ENCODE peak calls at places on chromosome 15, in seven cellular contexts. Y is breast epithelium, B is ovary, Z is HCT116, S is K562, D is transverse colon, M is spleen. J is an unnamed sample.

GRCh38 chr15:28025413-28025812 is 73.7 kb downstream of the OCA2 start:
- DNase-seq in Y (no peak), B (no peak), Z (no peak), S (no peak), D (no peak), M (no peak), J (no peak)

GRCh38 chr15:31606261-31606669 is 279.6 kb downstream of the KLF13 start:
- DNase-seq in Y (no peak), B (no peak), Z (no peak), S (no peak), D (no peak), M (no peak), J (no peak)

GRCh38 chr15:68210821-68211655 is 5.9 kb upstream of the CALML4 start:
- DNase-seq in Y (no peak), B (peak), Z (no peak), S (peak), D (peak), M (peak), J (peak)

GRCh38 chr15:46646476-46646875 is 1011.6 kb downstream of the SQOR start:
- DNase-seq in Y (no peak), B (no peak), Z (no peak), S (no peak), D (no peak), M (no peak), J (no peak)

GRCh38 chr15:63255485-63255990 is 21.9 kb upstream of the APH1B start:
- DNase-seq in Y (no peak), B (no peak), Z (no peak), S (no peak), D (no peak), M (no peak), J (no peak)

GRCh38 chr15:64619880-64620839 is 155.2 kb downstream of the RBPMS2 start:
- DNase-seq in Y (no peak), B (no peak), Z (no peak), S (no peak), D (no peak), M (no peak), J (no peak)

GRCh38 chr15:25775317-25775912 is 87.7 kb downstream of the ATP10A start:
- DNase-seq in Y (no peak), B (no peak), Z (no peak), S (no peak), D (peak), M (no peak), J (peak)

GRCh38 chr15:52527898-52528464 is 699 bp downstream of the MYO5A start:
- DNase-seq in Y (no peak), B (no peak), Z (no peak), S (no peak), D (peak), M (peak), J (no peak)

GRCh38 chr15:83890584-83890983 is 236.7 kb downstream of the ADAMTSL3 start:
- DNase-seq in Y (no peak), B (no peak), Z (no peak), S (no peak), D (no peak), M (no peak), J (no peak)

GRCh38 chr15:70558406-70559222 is 204.7 kb downstream of the UACA start:
- DNase-seq in Y (no peak), B (no peak), Z (no peak), S (no peak), D (no peak), M (no peak), J (no peak)

GRCh38 chr15:52225230-52225629 is 34.0 kb upstream of the GNB5 start:
- DNase-seq in Y (no peak), B (no peak), Z (no peak), S (no peak), D (no peak), M (no peak), J (no peak)

GRCh38 chr15:84631706-84632272 is 22.3 kb downstream of the WDR73 start:
- DNase-seq in Y (no peak), B (no peak), Z (no peak), S (no peak), D (no peak), M (no peak), J (no peak)

GRCh38 chr15:55654541-55654940 is 66.4 kb upstream of the PYGO1 start:
- DNase-seq in Y (no peak), B (no peak), Z (no peak), S (no peak), D (no peak), M (no peak), J (no peak)

GRCh38 chr15:22980189-22981136 is at the start of gene CYFIP1:
- DNase-seq in Y (peak), B (peak), Z (peak), S (peak), D (peak), M (peak), J (no peak)

GRCh38 chr15:69540622-69541021 is 88.0 kb downstream of the RPLP1 start:
- DNase-seq in Y (no peak), B (no peak), Z (no peak), S (no peak), D (no peak), M (no peak), J (no peak)

GRCh38 chr15:74311734-74312444 is 55.6 kb downstream of the CYP11A1 start:
- DNase-seq in Y (no peak), B (no peak), Z (peak), S (peak), D (no peak), M (no peak), J (no peak)

GRCh38 chr15:65101418-65101890 is 13.5 kb downstream of the UBAP1L start:
- DNase-seq in Y (no peak), B (peak), Z (peak), S (peak), D (peak), M (no peak), J (peak)

GRCh38 chr15:47725924-47726323 is 8.6 kb downstream of the SEMA6D start:
- DNase-seq in Y (no peak), B (no peak), Z (no peak), S (no peak), D (no peak), M (no peak), J (no peak)

GRCh38 chr15:51776952-51777574 is 25.7 kb downstream of the TMOD2 start:
- DNase-seq in Y (peak), B (peak), Z (peak), S (peak), D (peak), M (no peak), J (peak)

GRCh38 chr15:38750816-38751215 is 186.2 kb upstream of the RASGRP1 start:
- DNase-seq in Y (no peak), B (no peak), Z (no peak), S (no peak), D (no peak), M (no peak), J (no peak)

GRCh38 chr15:48940508-48940907 is 23.2 kb downstream of the SHC4 start:
- DNase-seq in Y (no peak), B (no peak), Z (no peak), S (no peak), D (no peak), M (no peak), J (no peak)

GRCh38 chr15:68849477-68849876 is 28.8 kb upstream of the ANP32A start:
- DNase-seq in Y (no peak), B (no peak), Z (no peak), S (no peak), D (no peak), M (no peak), J (no peak)

GRCh38 chr15:63338170-63338569 is 43.5 kb downstream of the CA12 start:
- DNase-seq in Y (no peak), B (no peak), Z (no peak), S (no peak), D (no peak), M (no peak), J (no peak)

GRCh38 chr15:63040954-63041353 is 1.6 kb upstream of the TPM1 start:
- DNase-seq in Y (no peak), B (no peak), Z (no peak), S (no peak), D (no peak), M (no peak), J (no peak)

GRCh38 chr15:52790166-52790708 is at the start of gene ONECUT1:
- DNase-seq in Y (no peak), B (peak), Z (no peak), S (peak), D (peak), M (peak), J (peak)

GRCh38 chr15:60352525-60352924 is 45.3 kb downstream of the ANXA2 start:
- DNase-seq in Y (no peak), B (no peak), Z (no peak), S (no peak), D (no peak), M (no peak), J (no peak)
- TF ChIP-seq POLR2A in Y (no peak), B (no peak), Z (no peak), S (no peak), D (no peak), M (no peak), J (no peak)

DNA sequence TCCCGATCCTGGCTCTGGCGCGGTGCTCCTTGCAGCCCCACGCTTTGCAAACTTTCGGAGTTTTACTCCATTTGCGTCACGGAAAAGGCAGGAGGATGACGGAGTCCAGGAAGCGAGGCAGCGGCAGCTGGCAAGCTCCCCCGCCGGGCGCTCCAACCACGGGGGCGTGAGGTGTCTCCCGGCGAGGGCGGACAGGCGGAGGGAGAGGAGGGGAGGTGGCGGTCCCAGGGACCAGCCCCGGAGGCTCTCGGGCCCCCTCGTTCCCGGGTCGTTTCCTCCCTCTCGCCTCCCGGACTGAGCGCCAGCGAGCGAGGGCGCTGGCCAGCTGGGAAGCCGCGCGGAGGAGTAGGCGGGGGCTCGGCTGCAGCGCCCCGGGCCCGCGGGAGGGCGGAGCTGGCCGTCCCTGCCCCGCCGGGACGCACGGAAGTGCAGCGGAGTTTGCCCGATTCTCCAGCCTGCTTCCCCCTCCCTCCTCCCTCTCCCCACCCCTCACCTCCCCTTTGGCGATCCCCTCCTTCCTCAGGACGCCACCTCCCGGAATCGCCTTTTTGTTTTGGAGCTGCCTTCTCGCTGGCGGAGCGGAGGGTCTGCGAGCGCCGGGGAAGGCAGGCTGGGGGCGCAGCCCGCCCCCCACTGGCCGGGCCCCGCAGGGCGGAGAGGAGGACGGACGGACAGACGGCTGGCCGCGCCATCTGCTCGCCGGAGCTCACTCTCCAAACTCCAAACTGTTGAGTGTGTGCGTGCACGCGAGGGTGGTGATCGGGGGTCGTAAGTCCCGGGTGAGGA is at the start of gene SNX33:
- DNase-seq in Y (peak), B (peak), Z (no peak), S (peak), D (peak), M (peak), J (peak)
- TF ChIP-seq POLR2A in Y (peak), B (peak), Z (peak), S (peak), D (peak), M (no peak), J (no peak)

DNA sequence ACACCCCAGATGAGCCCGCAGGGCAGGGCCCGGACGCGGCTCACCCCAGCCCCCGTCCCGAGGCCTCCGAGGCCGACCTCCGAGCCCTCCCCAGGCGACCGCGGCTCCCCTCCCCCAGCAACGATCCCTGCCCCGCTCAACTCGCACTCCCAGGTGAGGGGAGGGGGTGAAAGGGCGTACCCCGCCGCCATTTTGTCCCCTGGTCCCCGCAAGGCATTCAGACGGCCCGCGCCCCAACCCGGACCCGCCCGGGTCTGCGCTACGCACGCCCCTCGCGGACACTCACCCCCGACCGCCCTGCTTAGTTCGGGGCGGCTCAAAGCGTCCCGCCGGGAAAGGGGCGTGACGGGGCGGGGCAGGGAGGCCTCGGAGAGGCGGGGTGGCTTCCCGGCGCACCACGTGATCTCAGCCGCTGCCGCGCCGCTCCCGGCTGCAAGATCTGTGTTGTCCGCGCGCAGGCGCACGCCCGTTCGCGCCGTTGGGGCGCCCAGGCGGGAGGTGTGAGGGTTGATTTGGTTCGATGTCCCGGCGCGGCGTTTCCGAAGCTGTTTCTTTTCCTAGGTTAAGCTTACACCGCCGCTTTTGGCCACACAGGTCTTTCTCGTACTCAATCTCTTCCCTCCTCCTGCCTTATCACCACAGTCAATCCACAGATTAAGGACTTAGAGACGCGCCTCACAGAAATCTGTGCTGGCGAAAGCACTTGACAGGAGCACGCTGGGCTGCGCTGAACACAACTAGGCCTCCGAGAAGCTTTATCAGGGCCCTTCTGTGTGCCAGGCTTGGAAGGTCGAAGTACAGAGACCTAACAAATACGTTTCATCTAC is at the start of gene SCAPER:
- DNase-seq in Y (peak), B (peak), Z (peak), S (peak), D (peak), M (peak), J (peak)
- TF ChIP-seq POLR2A in Y (peak), B (peak), Z (no peak), S (peak), D (peak), M (no peak), J (no peak)

GRCh38 chr15:78299302-78300102 is at the start of gene SKIC8:
- DNase-seq in Y (peak), B (peak), Z (peak), S (peak), D (peak), M (peak), J (peak)
- TF ChIP-seq POLR2A in Y (peak), B (peak), Z (peak), S (peak), D (peak), M (peak), J (peak)

GRCh38 chr15:72237286-72238224 is 6.6 kb upstream of the PKM start:
- DNase-seq in Y (peak), B (no peak), Z (peak), S (peak), D (peak), M (no peak), J (peak)
- TF ChIP-seq POLR2A in Y (no peak), B (no peak), Z (peak), S (peak), D (no peak), M (no peak), J (peak)

GRCh38 chr15:56734013-56734625 is 810 bp upstream of the ZNF280D start:
- DNase-seq in Y (no peak), B (no peak), Z (no peak), S (no peak), D (no peak), M (no peak), J (peak)

GRCh38 chr15:56731571-56731970 is 1.7 kb downstream of the ZNF280D start:
- DNase-seq in Y (no peak), B (no peak), Z (no peak), S (no peak), D (no peak), M (no peak), J (no peak)

GRCh38 chr15:56733131-56734012 is at the start of gene ZNF280D:
- DNase-seq in Y (peak), B (peak), Z (peak), S (peak), D (peak), M (peak), J (peak)

GRCh38 chr15:56732881-56733130 is 503 bp downstream of the ZNF280D start:
- DNase-seq in Y (peak), B (no peak), Z (peak), S (no peak), D (no peak), M (no peak), J (no peak)

DNA sequence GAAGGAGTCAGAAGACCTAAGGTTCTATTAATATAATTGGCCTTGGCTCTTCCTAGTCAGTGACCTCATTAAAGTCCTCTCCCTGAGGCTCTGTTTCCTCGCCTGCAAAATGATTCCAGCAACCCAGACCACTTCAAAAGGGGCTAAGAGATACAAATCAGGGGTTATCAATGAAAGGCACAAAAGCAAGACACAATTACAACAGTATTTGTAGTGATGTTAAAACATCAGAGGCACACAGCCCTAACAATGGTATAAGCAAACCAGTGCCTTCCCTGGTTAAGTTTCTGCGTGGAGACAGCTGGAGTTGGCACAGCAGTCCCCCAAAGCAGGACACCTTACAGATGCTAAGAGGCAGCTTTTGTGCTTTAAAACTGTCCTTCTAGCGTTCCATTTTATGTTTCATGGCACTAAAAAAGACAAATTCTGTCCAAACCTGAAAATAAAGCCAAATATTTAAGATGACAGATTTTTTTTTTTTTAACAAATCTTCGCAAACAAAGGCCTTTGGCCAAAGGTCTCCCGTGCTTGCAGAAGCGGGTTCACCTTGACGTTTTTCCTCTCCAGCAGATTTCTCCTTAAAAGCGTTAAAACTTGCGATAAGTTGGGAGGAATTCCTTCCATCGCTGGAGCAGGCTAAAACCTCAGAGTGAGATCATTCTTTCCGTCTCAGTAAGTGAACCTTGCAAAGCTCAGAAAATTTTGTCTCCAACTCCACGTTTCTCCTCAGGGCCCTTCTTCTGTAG is 1.0 kb downstream of the ZNF280D start:
- DNase-seq in Y (no peak), B (peak), Z (no peak), S (peak), D (peak), M (no peak), J (peak)
- TF ChIP-seq POLR2A in Y (no peak), B (no peak), Z (no peak), S (no peak), D (no peak), M (no peak), J (no peak)

J was measured in erythroblast.